ENCODE peak calls at places on chromosomes 12 and 14, in ten cellular contexts. V, N, U, X, B, M, R, C, S and W are unnamed samples.

GRCh38 chr12:89299417-89299816 is 52.9 kb downstream of the DUSP6 start:
- DNase-seq in V (no peak), N (no peak), U (no peak), X (no peak), B (no peak), M (no peak), R (no peak), C (no peak), S (no peak), W (no peak)

GRCh38 chr12:88529531-88530488 is 50.5 kb downstream of the KITLG start:
- DNase-seq in V (no peak), N (no peak), U (peak; percentile 20), X (no peak), B (peak; percentile 38), M (no peak), R (no peak), C (no peak), S (no peak), W (no peak)

GRCh38 chr12:18468521-18469075 is 207.3 kb downstream of the PIK3C2G start:
- DNase-seq in V (no peak), N (no peak), U (no peak), X (peak; percentile 38), B (peak; percentile 82), M (no peak), R (no peak), C (no peak), S (no peak), W (no peak)

GRCh38 chr12:68890701-68891113 is 42.3 kb downstream of the CPM start:
- DNase-seq in V (no peak), N (peak; percentile 69), U (no peak), X (no peak), B (no peak), M (no peak), R (no peak), C (no peak), S (no peak), W (no peak)

GRCh38 chr14:101176535-101177205 is 273.1 kb upstream of the RTL1 start:
- DNase-seq in V (no peak), N (no peak), U (no peak), X (no peak), B (no peak), M (no peak), R (no peak), C (no peak), S (no peak), W (no peak)

GRCh38 chr14:55128386-55129085 is 516 bp upstream of the LGALS3 start:
- DNase-seq in V (peak; percentile 48), N (no peak), U (no peak), X (no peak), B (no peak), M (no peak), R (no peak), C (no peak), S (no peak), W (no peak)

GRCh38 chr12:112674539-112674938 is 117.0 kb upstream of the RPH3A start:
- DNase-seq in V (no peak), N (peak; percentile 24), U (no peak), X (no peak), B (no peak), M (no peak), R (no peak), C (no peak), S (no peak), W (no peak)

GRCh38 chr12:89064780-89065179 is 287.5 kb downstream of the DUSP6 start:
- DNase-seq in V (no peak), N (no peak), U (no peak), X (peak; percentile 71), B (peak; percentile 66), M (peak; percentile 44), R (no peak), C (no peak), S (no peak), W (no peak)

GRCh38 chr12:27095346-27095745 is 13.0 kb upstream of the C12orf71 start:
- DNase-seq in V (no peak), N (no peak), U (no peak), X (no peak), B (no peak), M (no peak), R (no peak), C (no peak), S (no peak), W (no peak)

GRCh38 chr14:45715946-45716345 is 462.9 kb upstream of the MIS18BP1 start:
- DNase-seq in V (no peak), N (no peak), U (no peak), X (no peak), B (no peak), M (no peak), R (no peak), C (no peak), S (no peak), W (no peak)

DNA sequence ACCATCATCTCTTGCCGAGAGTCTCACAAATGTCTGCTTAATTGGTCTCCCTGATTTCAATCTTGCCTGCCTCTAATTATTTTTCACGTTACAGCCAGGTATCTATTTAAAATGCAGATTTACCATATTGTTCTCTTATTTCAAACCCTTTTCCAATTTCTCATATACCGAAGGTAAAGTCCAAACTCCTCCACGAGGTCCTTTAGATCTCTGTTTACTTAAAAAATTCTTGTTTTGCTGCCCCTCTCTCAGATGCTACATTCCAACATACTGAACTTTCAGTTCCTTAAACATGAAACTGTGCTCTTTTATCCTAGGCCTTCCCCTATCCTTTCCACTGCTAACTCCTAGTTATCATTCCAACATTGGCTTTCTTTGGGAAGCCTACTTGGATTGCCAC is 363.9 kb downstream of the CEP128 start:
- DNase-seq in V (no peak), N (no peak), U (no peak), X (no peak), B (no peak), M (no peak), R (no peak), C (no peak), S (no peak), W (no peak)
- TF ChIP-seq CTCF in V (no peak), N (no peak), U (no peak), X (no peak), B (no peak), M (no peak), R (no peak), C (no peak), S (no peak), W (no peak)

DNA sequence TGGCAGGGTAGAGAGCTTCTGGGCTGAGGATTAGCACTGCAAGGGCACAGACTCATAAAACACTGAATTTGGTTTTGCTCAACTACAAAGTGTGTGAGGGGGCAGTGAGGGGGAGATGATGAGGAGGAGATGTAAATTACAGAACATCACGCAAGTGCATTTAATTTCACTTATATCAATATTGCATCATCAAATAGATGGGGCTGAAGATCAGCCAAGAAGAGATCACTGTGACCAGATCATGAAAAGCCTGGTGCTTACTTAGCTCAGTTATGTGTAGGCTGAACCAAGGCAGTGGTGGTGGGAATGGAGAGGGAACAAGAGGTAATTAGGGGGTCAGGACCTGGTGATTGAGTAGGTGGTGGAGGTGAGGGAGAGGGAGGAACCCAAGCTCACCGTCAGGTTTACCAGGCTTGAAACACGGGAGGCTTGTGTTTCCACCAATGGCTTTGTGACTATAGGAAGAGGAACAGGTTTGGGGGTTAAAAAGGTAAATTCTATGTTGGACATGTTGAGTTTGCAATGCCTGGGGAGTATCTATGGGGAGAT is 11.3 kb downstream of the FOS start:
- DNase-seq in V (no peak), N (no peak), U (no peak), X (no peak), B (no peak), M (no peak), R (no peak), C (no peak), S (no peak), W (no peak)
- TF ChIP-seq CTCF in V (no peak), N (no peak), U (no peak), X (no peak), B (no peak), M (no peak), R (no peak), C (no peak), S (no peak), W (no peak)

GRCh38 chr12:90984114-90984513 is 20.7 kb downstream of the EPYC start:
- DNase-seq in V (no peak), N (peak; percentile 69), U (peak; percentile 23), X (no peak), B (no peak), M (no peak), R (no peak), C (no peak), S (no peak), W (no peak)

GRCh38 chr12:90987101-90987500 is 17.7 kb downstream of the EPYC start:
- DNase-seq in V (no peak), N (no peak), U (no peak), X (no peak), B (peak; percentile 89), M (no peak), R (no peak), C (no peak), S (no peak), W (no peak)

GRCh38 chr12:90989617-90990232 is 15.0 kb downstream of the EPYC start:
- DNase-seq in V (no peak), N (no peak), U (no peak), X (no peak), B (no peak), M (no peak), R (no peak), C (no peak), S (no peak), W (no peak)

GRCh38 chr12:90991952-90992465 is 12.8 kb downstream of the EPYC start:
- DNase-seq in V (no peak), N (peak; percentile 66), U (peak; percentile 27), X (no peak), B (no peak), M (no peak), R (no peak), C (no peak), S (no peak), W (no peak)

DNA sequence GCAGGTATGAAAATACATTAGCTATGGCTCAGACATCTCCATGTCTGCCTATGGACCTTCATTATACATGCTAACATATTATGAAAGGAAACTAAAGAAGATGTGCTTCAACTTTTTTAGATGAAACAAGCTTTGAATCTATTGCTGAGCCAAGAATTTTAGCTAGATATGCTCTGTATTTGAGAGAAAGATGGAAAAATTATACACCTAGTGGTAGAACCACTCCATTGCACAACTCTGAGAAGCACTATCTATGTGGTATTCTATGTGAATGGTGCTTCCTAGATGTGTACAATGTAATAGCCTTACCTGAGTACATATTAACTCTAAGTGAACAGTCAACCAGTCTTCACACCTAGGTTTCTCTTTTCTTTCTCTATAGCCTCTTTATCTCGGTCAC is 17.3 kb downstream of the EPYC start:
- DNase-seq in V (no peak), N (no peak), U (no peak), X (no peak), B (no peak), M (no peak), R (no peak), C (no peak), S (no peak), W (no peak)
- TF ChIP-seq CTCF in V (no peak), N (peak; percentile 63), U (peak; percentile 25), X (no peak), B (peak; percentile 12), M (peak; percentile 21), R (no peak), C (peak; percentile 53), S (no peak), W (peak; percentile 45)

DNA sequence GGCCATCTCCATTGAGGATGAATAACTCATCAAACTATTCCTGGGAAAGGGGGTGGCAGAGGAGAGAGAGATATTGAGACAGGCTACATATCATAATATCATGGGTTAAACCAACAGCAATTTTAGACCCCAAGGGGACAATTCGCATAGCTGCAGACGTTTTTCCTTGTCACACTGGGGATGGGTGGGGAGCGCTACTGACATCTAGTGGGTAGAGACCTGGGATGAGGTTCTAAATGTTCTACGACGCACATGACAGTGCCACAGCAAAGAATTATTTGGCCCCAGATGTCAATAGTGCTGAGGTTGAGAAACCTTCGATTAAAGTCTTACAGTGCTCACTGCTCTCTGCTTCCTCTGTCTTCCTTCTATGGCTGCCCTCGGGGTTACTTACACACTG is 425.6 kb downstream of the NRXN3 start:
- DNase-seq in V (peak; percentile 18), N (peak; percentile 68), U (peak; percentile 48), X (no peak), B (no peak), M (no peak), R (no peak), C (peak; percentile 43), S (no peak), W (peak; percentile 5)
- TF ChIP-seq CTCF in V (peak; percentile 32), N (peak; percentile 74), U (peak; percentile 52), X (peak; percentile 24), B (no peak), M (peak; percentile 41), R (peak; percentile 36), C (no peak), S (no peak), W (peak; percentile 37)